ENCODE peak calls at places on chromosome 19, in four cellular contexts. Y is A549, F is IMR-90, G is K562. R is an unnamed sample.

GRCh38 chr19:1279782-1280341 is 4.5 kb downstream of the FAM174C start:
- DNase-seq in Y (peak), F (peak), G (peak), R (peak)

GRCh38 chr19:29712744-29713516 is 2.1 kb downstream of the C19orf12 start:
- DNase-seq in Y (no peak), F (no peak), G (no peak), R (no peak)

GRCh38 chr19:21835429-21835809 is 563 bp downstream of the ZNF43 start:
- DNase-seq in Y (no peak), F (no peak), G (no peak), R (no peak)

GRCh38 chr19:41233748-41234240 is 14.8 kb downstream of the AXL start:
- DNase-seq in Y (no peak), F (no peak), G (no peak), R (no peak)

GRCh38 chr19:3073931-3074595 is 11.8 kb upstream of the TLE5 start:
- DNase-seq in Y (no peak), F (no peak), G (peak), R (no peak)

GRCh38 chr19:48990400-48990799 is 2.7 kb downstream of the GYS1 start:
- DNase-seq in Y (no peak), F (no peak), G (no peak), R (no peak)

GRCh38 chr19:10431254-10431942 is 11.1 kb downstream of the PDE4A start:
- DNase-seq in Y (no peak), F (no peak), G (peak), R (no peak)

GRCh38 chr19:48631254-48631653 is 5.9 kb downstream of the DBP start:
- DNase-seq in Y (no peak), F (no peak), G (no peak), R (no peak)

GRCh38 chr19:18763674-18764590 is 27.2 kb downstream of the COMP start:
- DNase-seq in Y (no peak), F (peak), G (peak), R (no peak)

GRCh38 chr19:17229890-17230289 is 3.9 kb downstream of the OCEL1 start:
- DNase-seq in Y (no peak), F (no peak), G (no peak), R (no peak)

GRCh38 chr19:21158523-21159135 is 16.8 kb downstream of the ZNF431 start:
- DNase-seq in Y (no peak), F (peak), G (no peak), R (no peak)

GRCh38 chr19:34370983-34371382 is 6.0 kb downstream of the GPI start:
- DNase-seq in Y (no peak), F (no peak), G (no peak), R (no peak)

GRCh38 chr19:27792576-27793127 is 1420.3 kb downstream of the UQCRFS1 start:
- DNase-seq in Y (no peak), F (no peak), G (no peak), R (no peak)

GRCh38 chr19:47239610-47240296 is 8.8 kb upstream of the BBC3 start:
- DNase-seq in Y (no peak), F (peak), G (no peak), R (no peak)

GRCh38 chr19:17948474-17948966 is 15.7 kb downstream of the CCDC124 start:
- DNase-seq in Y (no peak), F (no peak), G (no peak), R (no peak)

GRCh38 chr19:47020132-47020805 is 632 bp downstream of the NPAS1 start:
- DNase-seq in Y (no peak), F (no peak), G (peak), R (no peak)

GRCh38 chr19:1941146-1942077 is at the start of gene CSNK1G2:
- DNase-seq in Y (no peak), F (no peak), G (peak), R (no peak)

GRCh38 chr19:33303791-33304759 is 1.7 kb upstream of the CEBPA start:
- DNase-seq in Y (no peak), F (no peak), G (no peak), R (no peak)

GRCh38 chr19:58346961-58347929 is 6.0 kb downstream of the A1BG start:
- DNase-seq in Y (peak), F (peak), G (peak), R (no peak)

GRCh38 chr19:41344162-41344561 is 9.6 kb downstream of the TGFB1 start:
- DNase-seq in Y (no peak), F (no peak), G (no peak), R (no peak)

GRCh38 chr19:34336781-34337271 is 28.2 kb upstream of the GPI start:
- DNase-seq in Y (peak), F (peak), G (peak), R (no peak)

GRCh38 chr19:48842744-48843162 is 6.5 kb upstream of the HSD17B14 start:
- DNase-seq in Y (peak), F (peak), G (peak), R (peak)

GRCh38 chr19:16585808-16586476 is 13.7 kb upstream of the SLC35E1 start:
- DNase-seq in Y (no peak), F (peak), G (no peak), R (no peak)

GRCh38 chr19:15934332-15935078 is at the start of gene CYP4F11:
- DNase-seq in Y (peak), F (no peak), G (no peak), R (peak)

GRCh38 chr19:58559275-58560006 is 1.0 kb upstream of the UBE2M start:
- DNase-seq in Y (peak), F (peak), G (peak), R (peak)

GRCh38 chr19:49677232-49677881 is at the start of gene PRMT1:
- DNase-seq in Y (peak), F (no peak), G (peak), R (peak)

GRCh38 chr19:48982280-48982679 is 10.8 kb downstream of the GYS1 start:
- DNase-seq in Y (no peak), F (no peak), G (no peak), R (no peak)

GRCh38 chr19:46349311-46349993 is 2.6 kb downstream of the PPP5C start:
- DNase-seq in Y (no peak), F (no peak), G (no peak), R (no peak)

GRCh38 chr19:719636-720377 is 11.1 kb downstream of the PALM start:
- DNase-seq in Y (no peak), F (no peak), G (peak), R (no peak)

GRCh38 chr19:18109731-18110671 is 12.4 kb downstream of the MAST3 start:
- DNase-seq in Y (no peak), F (no peak), G (peak), R (peak)

GRCh38 chr19:53877361-53877766 is 4.6 kb upstream of the PRKCG start:
- DNase-seq in Y (peak), F (no peak), G (no peak), R (no peak)

GRCh38 chr19:18441804-18442788 is 4.2 kb upstream of the ISYNA1 start:
- DNase-seq in Y (no peak), F (no peak), G (peak), R (peak)

GRCh38 chr19:6340493-6341201 is 7.2 kb upstream of the ACER1 start:
- DNase-seq in Y (no peak), F (no peak), G (no peak), R (no peak)

GRCh38 chr19:55223291-55224037 is 5.1 kb downstream of the TMEM86B start:
- DNase-seq in Y (no peak), F (no peak), G (no peak), R (no peak)
- TF ChIP-seq MAZ in Y (no peak), F (no peak), G (no peak), R (no peak)

GRCh38 chr19:31261651-31262331 is 87.4 kb downstream of the TSHZ3 start:
- DNase-seq in Y (no peak), F (peak), G (no peak), R (no peak)

GRCh38 chr19:31262673-31263308 is 86.4 kb downstream of the TSHZ3 start:
- DNase-seq in Y (no peak), F (peak), G (no peak), R (no peak)

GRCh38 chr19:31263317-31263716 is 85.9 kb downstream of the TSHZ3 start:
- DNase-seq in Y (no peak), F (no peak), G (no peak), R (no peak)

GRCh38 chr19:31260171-31260933 is 88.9 kb downstream of the TSHZ3 start:
- DNase-seq in Y (no peak), F (no peak), G (no peak), R (no peak)

DNA sequence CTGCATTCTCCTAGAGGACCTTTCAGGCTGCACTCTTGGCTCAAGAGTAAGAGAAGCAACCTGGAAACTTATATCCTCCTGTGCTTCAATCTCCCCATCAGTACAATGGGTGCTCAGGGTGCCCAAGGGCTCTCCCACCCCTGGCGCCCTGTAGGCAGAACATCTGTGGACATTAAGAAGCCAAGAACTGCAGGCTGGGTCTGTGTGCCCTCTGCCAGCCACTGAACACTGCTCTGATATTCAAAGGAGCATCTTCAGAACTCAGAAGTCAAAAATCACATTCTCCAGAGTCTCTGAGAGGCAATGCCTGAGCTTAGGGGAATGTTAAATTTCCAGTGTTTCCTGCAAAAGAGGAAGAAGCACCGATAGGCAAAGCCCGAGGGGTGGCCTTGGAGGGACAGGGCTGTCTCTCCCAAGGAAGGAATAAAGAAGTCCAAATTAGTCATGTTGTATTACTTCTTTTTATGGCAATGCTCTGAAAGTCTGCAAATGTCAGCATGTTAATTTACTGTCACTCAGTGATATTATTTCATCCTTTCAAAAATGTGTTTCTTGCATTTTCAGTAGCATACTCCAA is 88.1 kb downstream of the TSHZ3 start:
- DNase-seq in Y (no peak), F (no peak), G (no peak), R (no peak)
- TF ChIP-seq MAZ in Y (no peak), F (no peak), G (no peak), R (no peak)

DNA sequence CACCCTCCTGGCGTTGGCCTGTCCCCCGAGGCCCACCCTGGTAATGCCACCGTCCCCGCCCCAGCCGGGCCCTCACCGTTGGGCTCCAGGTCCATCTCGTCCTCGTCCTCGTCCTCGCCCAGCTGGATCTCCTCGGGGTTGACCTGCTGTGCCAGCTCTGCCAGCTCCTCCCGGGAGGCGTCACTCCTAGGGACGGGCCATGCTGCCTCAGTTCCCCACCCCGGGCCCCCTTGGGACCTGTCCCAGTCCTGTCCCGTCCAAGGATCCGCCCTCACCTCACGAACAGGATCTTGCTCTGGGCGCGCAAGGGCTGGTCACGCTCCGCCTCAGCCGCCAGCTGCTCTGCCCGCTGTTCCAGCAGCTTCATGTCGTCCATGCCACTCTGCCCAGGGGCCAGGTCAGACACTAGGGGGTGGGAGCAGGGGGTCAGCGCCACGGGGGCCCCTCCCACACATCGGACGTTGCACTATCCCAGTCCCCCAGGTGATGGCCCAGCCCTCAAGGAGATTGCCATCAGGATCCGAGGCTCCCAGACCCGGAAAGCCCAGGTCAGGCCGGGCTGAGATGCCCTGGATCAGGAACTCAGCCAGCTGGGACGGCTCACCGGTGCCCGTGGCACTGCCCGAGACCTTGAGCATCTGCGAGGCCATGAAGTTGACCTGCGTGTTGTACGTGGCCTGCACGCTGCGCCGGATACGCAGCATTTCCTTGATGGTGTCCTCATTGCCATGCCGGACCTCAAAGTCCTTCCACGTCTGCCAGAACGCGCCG is 9.5 kb downstream of the XAB2 start:
- DNase-seq in Y (no peak), F (no peak), G (no peak), R (no peak)
- TF ChIP-seq MAZ in Y (no peak), F (no peak), G (no peak), R (no peak)

DNA sequence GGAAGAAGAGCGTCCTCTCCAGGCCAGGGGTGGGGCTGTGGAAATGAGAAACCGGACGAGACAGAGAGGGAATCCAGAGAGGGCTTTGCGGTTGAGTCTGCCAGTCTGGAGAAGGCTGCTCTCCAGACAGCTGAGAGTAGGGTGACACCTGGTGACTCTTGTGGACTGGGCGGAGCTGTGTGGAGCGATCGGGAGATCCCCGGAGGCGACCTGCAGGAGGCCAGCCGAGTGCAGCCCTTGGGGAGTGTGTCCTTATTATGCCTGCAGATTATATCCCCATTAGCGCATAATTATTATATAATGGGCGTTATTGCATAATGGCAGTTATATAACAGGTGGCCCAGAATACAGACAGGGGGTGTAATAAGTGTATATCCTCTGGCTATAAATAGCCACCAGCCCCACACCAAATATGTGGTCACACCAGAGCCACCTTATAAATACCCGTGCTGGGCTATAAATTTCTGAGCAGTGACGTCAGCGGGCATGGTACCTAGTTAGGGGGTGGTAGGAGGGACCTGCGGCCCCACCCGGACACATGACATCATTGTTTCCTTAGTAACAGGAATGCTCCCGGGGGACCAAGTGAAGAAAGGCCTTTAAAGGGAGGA is 41.2 kb downstream of the NFIX start:
- DNase-seq in Y (peak), F (peak), G (peak), R (no peak)
- TF ChIP-seq MAZ in Y (no peak), F (peak), G (no peak), R (no peak)

GRCh38 chr19:4682417-4683200 is 12.5 kb upstream of the MYDGF start:
- DNase-seq in Y (no peak), F (no peak), G (no peak), R (no peak)
- TF ChIP-seq MAZ in Y (no peak), F (no peak), G (no peak), R (no peak)

R was measured in HepG2.